ENCODE peak calls at places on chromosomes 11 and 22, in nine cellular contexts. E, C, Q, S, J, M, A, W and T are unnamed samples.

GRCh38 chr11:109527496-109527895 is 105.5 kb downstream of the C11orf87 start:
- DNase-seq in E (no peak), C (no peak), Q (no peak), S (no peak), J (no peak), M (no peak), A (no peak), W (no peak), T (no peak)

GRCh38 chr11:78940500-78941225 is 366.0 kb upstream of the NARS2 start:
- DNase-seq in E (no peak), C (no peak), Q (peak; percentile 85), S (no peak), J (no peak), M (no peak), A (no peak), W (peak; percentile 89), T (no peak)

GRCh38 chr11:77038029-77038824 is 4.0 kb downstream of the B3GNT6 start:
- DNase-seq in E (no peak), C (no peak), Q (no peak), S (no peak), J (no peak), M (no peak), A (no peak), W (no peak), T (no peak)

GRCh38 chr11:131447898-131448297 is 77.5 kb downstream of the NTM start:
- DNase-seq in E (no peak), C (no peak), Q (no peak), S (no peak), J (no peak), M (no peak), A (no peak), W (no peak), T (no peak)

GRCh38 chr11:45041556-45041955 is 90.9 kb upstream of the TP53I11 start:
- DNase-seq in E (no peak), C (no peak), Q (no peak), S (no peak), J (no peak), M (no peak), A (no peak), W (peak; percentile 45), T (no peak)

GRCh38 chr11:13595166-13595565 is 73.3 kb upstream of the FAR1 start:
- DNase-seq in E (no peak), C (no peak), Q (no peak), S (no peak), J (peak; percentile 50), M (no peak), A (no peak), W (no peak), T (no peak)

GRCh38 chr22:22111267-22111751 is 128.7 kb upstream of the TOP3B start:
- DNase-seq in E (no peak), C (no peak), Q (no peak), S (peak; percentile 86), J (no peak), M (peak; percentile 77), A (peak; percentile 99), W (no peak), T (peak; percentile 46)

GRCh38 chr11:35943761-35944502 is at the start of gene LDLRAD3:
- DNase-seq in E (peak; percentile 84), C (no peak), Q (peak; percentile 32), S (peak; percentile 80), J (no peak), M (peak; percentile 56), A (peak; percentile 76), W (peak; percentile 93), T (peak; percentile 23)

GRCh38 chr22:49763696-49764095 is 64.0 kb downstream of the BRD1 start:
- DNase-seq in E (peak; percentile 18), C (no peak), Q (no peak), S (no peak), J (no peak), M (no peak), A (no peak), W (no peak), T (no peak)

GRCh38 chr11:96893988-96894387 is 504.2 kb downstream of the JRKL start:
- DNase-seq in E (no peak), C (no peak), Q (no peak), S (no peak), J (no peak), M (no peak), A (no peak), W (no peak), T (no peak)

GRCh38 chr11:78030429-78031325 is 7.6 kb upstream of the KCTD14 start:
- DNase-seq in E (peak; percentile 85), C (no peak), Q (peak; percentile 23), S (no peak), J (no peak), M (no peak), A (peak; percentile 22), W (peak; percentile 63), T (peak; percentile 56)

GRCh38 chr11:19779740-19780139 is 67.1 kb downstream of the NAV2 start:
- DNase-seq in E (no peak), C (no peak), Q (no peak), S (no peak), J (no peak), M (no peak), A (no peak), W (no peak), T (no peak)

GRCh38 chr11:122180435-122180834 is 64.4 kb upstream of the BLID start:
- DNase-seq in E (no peak), C (no peak), Q (no peak), S (no peak), J (peak; percentile 97), M (peak; percentile 85), A (peak; percentile 78), W (no peak), T (no peak)

DNA sequence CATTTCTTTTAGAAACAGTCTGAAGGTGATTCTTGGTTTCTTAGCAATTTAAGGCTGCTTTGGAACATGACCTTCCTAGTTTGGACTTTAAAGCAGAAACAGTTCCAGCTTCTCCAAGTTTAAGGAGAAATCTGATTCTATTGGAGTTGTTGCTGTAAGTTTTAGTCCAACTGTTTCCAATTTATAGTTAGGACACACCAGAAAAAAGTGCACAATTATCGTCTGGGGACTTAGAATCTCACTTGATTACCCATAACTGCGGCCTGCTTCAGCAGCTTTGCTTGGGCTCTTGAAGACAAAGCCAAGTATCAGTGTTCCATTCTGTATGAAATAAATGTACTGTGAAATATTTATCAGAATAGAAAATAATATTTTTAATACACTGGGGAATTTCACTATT is 246.6 kb downstream of the TMEM135 start:
- DNase-seq in E (no peak), C (no peak), Q (no peak), S (no peak), J (no peak), M (no peak), A (no peak), W (no peak), T (no peak)
- H3K4me3 ChIP-seq in E (no peak overlapping the region), C (no peak overlapping the region), Q (no peak overlapping the region), S (no peak overlapping the region), J (no peak overlapping the region), M (no peak overlapping the region), A (no peak overlapping the region), W (no peak overlapping the region), T (no peak overlapping the region)

DNA sequence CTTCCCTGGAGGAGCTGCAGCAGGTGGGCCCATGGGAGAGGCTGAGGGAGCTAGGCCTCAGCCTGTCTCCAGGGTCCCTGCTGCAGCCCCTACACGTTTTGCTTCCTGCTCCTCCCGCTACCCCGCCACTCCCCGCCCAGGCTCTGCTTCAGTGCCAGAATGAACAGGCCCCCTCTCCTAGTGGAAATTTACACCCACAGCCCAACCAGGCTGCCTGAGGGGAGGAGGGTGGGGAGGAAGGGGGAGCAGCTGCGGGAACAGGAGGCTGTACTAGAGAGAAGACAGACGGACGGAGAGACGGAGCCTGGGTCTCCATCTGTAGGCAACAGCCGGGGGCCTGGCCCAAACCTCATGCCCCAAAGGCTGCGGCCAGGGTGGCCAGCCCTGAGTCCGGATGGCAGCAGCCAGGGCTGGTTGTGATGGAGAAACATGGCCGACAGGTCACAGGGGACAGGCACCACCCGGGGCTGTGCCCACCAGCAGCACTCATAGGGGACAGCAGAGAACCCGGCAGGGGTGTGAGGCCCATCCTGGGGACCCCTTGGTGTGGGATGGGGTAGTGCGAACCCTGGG is 20.6 kb downstream of the FLRT1 start:
- DNase-seq in E (peak; percentile 70), C (no peak), Q (no peak), S (no peak), J (no peak), M (no peak), A (no peak), W (no peak), T (no peak)
- H3K4me3 ChIP-seq in E (no peak overlapping the region), C (no peak overlapping the region), Q (no peak overlapping the region), S (no peak overlapping the region), J (no peak overlapping the region), M (no peak overlapping the region), A (no peak overlapping the region), W (no peak overlapping the region), T (no peak overlapping the region)

GRCh38 chr11:114441921-114442320 is 2.7 kb downstream of the REXO2 start:
- DNase-seq in E (no peak), C (no peak), Q (no peak), S (no peak), J (no peak), M (no peak), A (no peak), W (no peak), T (no peak)

GRCh38 chr11:114439229-114440120 is at the start of gene REXO2:
- DNase-seq in E (peak; percentile 98), C (peak; percentile 92), Q (peak; percentile 85), S (peak; percentile 89), J (peak; percentile 79), M (peak; percentile 80), A (peak; percentile 99), W (peak; percentile 96), T (peak; percentile 85)

GRCh38 chr11:114440121-114440860 is 1.0 kb downstream of the REXO2 start:
- DNase-seq in E (no peak), C (no peak), Q (no peak), S (no peak), J (no peak), M (no peak), A (no peak), W (peak; percentile 16), T (no peak)

GRCh38 chr11:114440971-114441810 is 1.9 kb downstream of the REXO2 start:
- DNase-seq in E (no peak), C (no peak), Q (no peak), S (no peak), J (no peak), M (no peak), A (no peak), W (no peak), T (no peak)

GRCh38 chr11:114438303-114438702 is 964 bp upstream of the REXO2 start:
- DNase-seq in E (no peak), C (no peak), Q (peak; percentile 56), S (no peak), J (no peak), M (no peak), A (peak; percentile 80), W (peak; percentile 9), T (no peak)
- H3K4me3 ChIP-seq in E (no peak overlapping the region), C (no peak overlapping the region), Q (no peak overlapping the region), S (no peak overlapping the region), J (no peak overlapping the region), M (no peak overlapping the region), A (no peak overlapping the region), W (peak overlapping the region; percentile 98), T (no peak overlapping the region)

DNA sequence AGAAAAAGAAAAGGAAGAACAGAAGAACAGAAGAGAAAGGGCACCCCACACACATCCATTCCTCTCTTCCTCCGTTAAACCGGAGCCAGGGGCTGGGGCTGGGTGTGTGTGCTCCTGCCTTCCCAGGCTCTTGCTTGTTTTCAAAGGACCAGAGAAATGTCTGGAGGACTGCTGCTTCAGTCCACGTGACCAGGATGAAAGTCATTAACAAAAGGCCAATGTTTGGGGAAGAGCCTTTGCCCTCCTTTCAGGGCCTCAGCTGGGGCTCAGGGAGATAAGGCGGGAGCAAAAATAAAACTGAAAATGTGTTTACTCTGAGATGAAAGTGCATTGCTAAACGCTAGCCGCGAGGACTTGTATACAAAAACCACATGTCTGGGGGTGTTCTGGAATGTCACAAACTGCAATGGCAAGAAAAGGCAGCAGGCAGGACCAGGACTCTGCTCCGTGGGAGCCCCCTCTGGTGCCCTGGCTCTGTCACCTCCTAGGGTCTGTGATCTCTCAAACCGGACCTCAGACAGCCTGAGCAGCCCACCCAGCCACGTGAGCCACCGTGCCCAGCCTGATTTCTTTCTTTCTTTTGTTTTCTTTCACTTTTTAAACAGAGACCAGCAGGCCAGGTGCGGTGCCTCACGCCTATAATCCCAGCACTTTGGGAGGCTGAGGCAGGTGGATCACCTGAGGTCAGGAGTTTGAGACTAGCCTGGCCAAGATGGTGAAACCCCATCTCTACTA is 31.6 kb upstream of the MYH9 start:
- DNase-seq in E (peak; percentile 79), C (no peak), Q (no peak), S (no peak), J (peak; percentile 49), M (peak; percentile 91), A (peak; percentile 20), W (no peak), T (no peak)
- H3K4me3 ChIP-seq in E (no peak overlapping the region), C (no peak overlapping the region), Q (no peak overlapping the region), S (peak overlapping the region; percentile 4), J (no peak overlapping the region), M (peak overlapping the region; percentile 17), A (no peak overlapping the region), W (no peak overlapping the region), T (no peak overlapping the region)